ENCODE peak calls at places on chromosomes 13 and 19, in four cellular contexts. X is type B pancreatic cell, N is colonic mucosa, R is NT2/D1. B is an unnamed sample.

GRCh38 chr13:102825921-102826706 is 19.7 kb upstream of the ERCC5 start:
- DNase-seq in N (no peak), R (peak), X (no peak), B (peak)

GRCh38 chr13:100131863-100132574 is 43.1 kb downstream of the PCCA start:
- DNase-seq in R (no peak), N (no peak), X (no peak), B (peak)

GRCh38 chr19:17292301-17293074 is 10.7 kb downstream of the ABHD8 start:
- DNase-seq in R (peak), N (peak), X (peak), B (peak)

GRCh38 chr19:47663911-47664771 is 49.1 kb upstream of the EHD2 start:
- DNase-seq in N (peak), R (no peak), X (no peak), B (peak)

GRCh38 chr19:32041681-32042292 is 303.6 kb upstream of the ZNF507 start:
- DNase-seq in N (peak), X (no peak), R (peak), B (peak)

GRCh38 chr13:73107459-73107858 is 48.7 kb downstream of the KLF5 start:
- DNase-seq in X (no peak), N (no peak), R (no peak), B (no peak)

GRCh38 chr13:76936736-76937135 is 11.6 kb upstream of the ACOD1 start:
- DNase-seq in R (no peak), X (no peak), N (no peak), B (no peak)

GRCh38 chr13:33717775-33718174 is 100.2 kb upstream of the RFC3 start:
- DNase-seq in R (no peak), N (no peak), X (no peak), B (no peak)

GRCh38 chr19:50554212-50554611 is 14.0 kb downstream of the LRRC4B start:
- DNase-seq in X (no peak), R (no peak), N (no peak), B (no peak)

GRCh38 chr19:51811344-51811743 is 16.4 kb downstream of the FPR3 start:
- DNase-seq in X (no peak), N (no peak), R (no peak), B (no peak)

GRCh38 chr13:32988588-32989256 is 27.5 kb upstream of the KL start:
- DNase-seq in R (no peak), X (no peak), N (no peak), B (no peak)

GRCh38 chr19:504634-505033 is 2.7 kb upstream of the TPGS1 start:
- DNase-seq in X (no peak), N (no peak), R (no peak), B (no peak)

GRCh38 chr13:75279834-75280369 is 202.1 kb downstream of the TBC1D4 start:
- DNase-seq in R (no peak), N (peak), X (no peak), B (no peak)

GRCh38 chr13:45678282-45678681 is 23.8 kb upstream of the CBY2 start:
- DNase-seq in X (no peak), N (no peak), R (peak), B (no peak)

GRCh38 chr13:43154083-43154739 is 130.8 kb downstream of the DNAJC15 start:
- DNase-seq in R (no peak), N (no peak), X (no peak), B (no peak)

GRCh38 chr19:33311326-33311682 is 9.0 kb upstream of the CEBPA start:
- DNase-seq in X (no peak), R (no peak), N (peak), B (no peak)

GRCh38 chr13:108700421-108701170 is 71.2 kb downstream of the MYO16 start:
- DNase-seq in N (no peak), R (no peak), X (no peak), B (no peak)

GRCh38 chr19:6501740-6502648 is at the start of gene TUBB4A:
- DNase-seq in R (no peak), N (no peak), X (no peak), B (no peak)

GRCh38 chr19:35921012-35921411 is 12.9 kb upstream of the TYROBP start:
- DNase-seq in N (no peak), X (no peak), R (no peak), B (no peak)

GRCh38 chr19:17794731-17795494 is at the start of gene B3GNT3:
- DNase-seq in X (no peak), R (no peak), N (peak), B (no peak)

GRCh38 chr13:73698859-73699258 is 435.3 kb downstream of the KLF12 start:
- DNase-seq in X (no peak), R (no peak), N (no peak), B (no peak)

GRCh38 chr19:29645911-29646310 is 19.4 kb upstream of the PLEKHF1 start:
- DNase-seq in N (no peak), X (no peak), R (no peak), B (peak)

GRCh38 chr13:86906458-86906857 is 764.7 kb upstream of the SLITRK5 start:
- DNase-seq in R (no peak), X (no peak), N (no peak), B (no peak)

GRCh38 chr19:39320948-39321831 is 527 bp upstream of the LRFN1 start:
- DNase-seq in R (no peak), N (no peak), X (no peak), B (no peak)

GRCh38 chr19:4009990-4010807 is 2.7 kb downstream of the PIAS4 start:
- DNase-seq in N (no peak), R (no peak), X (no peak), B (peak)

GRCh38 chr19:53193534-53194222 is 520 bp upstream of the ZNF665 start:
- DNase-seq in X (no peak), N (no peak), R (no peak), B (no peak)

GRCh38 chr19:40689339-40690049 is 957 bp downstream of the NUMBL start:
- DNase-seq in X (no peak), N (peak), R (no peak), B (no peak)

GRCh38 chr19:5943623-5944022 is 29.6 kb downstream of the CAPS start:
- DNase-seq in X (no peak), R (no peak), N (no peak), B (peak)

GRCh38 chr19:17214531-17215124 is 529 bp upstream of the USE1 start:
- DNase-seq in R (no peak), N (no peak), X (no peak), B (no peak)

B was measured in AG08396.